ENCODE peak calls at places on chromosome 5, in nine cellular contexts. L is cardiac fibroblast; V is HEK293T; Q is CD8-positive, alpha-beta memory T cell; S is H4; C is RPMI8226; H is stimulated activated CD8-positive, alpha-beta memory T cell treated with anti-CD3 and anti-CD28 coated beads, Interleukin-2, amount 100 ng/mL, for 1 hour; D is NCI-H2171; U is pancreas. G is an unnamed sample.

GRCh38 chr5:160269017-160269416 is 39.7 kb downstream of the FABP6 start:
- DNase-seq in L (peak), V (no peak), Q (no peak), S (peak), C (peak), H (no peak), D (no peak), U (peak), G (no peak)

GRCh38 chr5:148378670-148379069 is 5.1 kb upstream of the FBXO38 start:
- DNase-seq in L (no peak), V (no peak), Q (no peak), S (no peak), C (no peak), H (no peak), D (no peak), U (no peak), G (no peak)

GRCh38 chr5:61766141-61766540 is 434.1 kb downstream of the ZSWIM6 start:
- DNase-seq in L (no peak), V (no peak), Q (no peak), S (no peak), C (no peak), H (no peak), D (no peak), U (no peak), G (no peak)

GRCh38 chr5:59099270-59099994 is 516.6 kb downstream of the RAB3C start:
- DNase-seq in L (peak), V (no peak), Q (peak), S (peak), C (no peak), H (peak), D (no peak), U (no peak), G (no peak)

GRCh38 chr5:173328896-173329369 is 719 bp upstream of the STC2 start:
- DNase-seq in L (peak), V (peak), Q (no peak), S (peak), C (peak), H (no peak), D (no peak), U (peak), G (no peak)

GRCh38 chr5:143309661-143310431 is 93.6 kb downstream of the NR3C1 start:
- DNase-seq in L (peak), V (no peak), Q (no peak), S (peak), C (no peak), H (no peak), D (no peak), U (no peak), G (no peak)

GRCh38 chr5:141529002-141529401 is 40.1 kb downstream of the PCDHGC5 start:
- DNase-seq in L (peak), V (no peak), Q (no peak), S (no peak), C (no peak), H (no peak), D (no peak), U (no peak), G (no peak)

GRCh38 chr5:36691993-36692392 is 85.6 kb downstream of the SLC1A3 start:
- DNase-seq in L (peak), V (no peak), Q (no peak), S (no peak), C (no peak), H (no peak), D (no peak), U (no peak), G (no peak)

GRCh38 chr5:109316631-109317030 is 93.1 kb downstream of the PJA2 start:
- DNase-seq in L (peak), V (no peak), Q (no peak), S (peak), C (no peak), H (no peak), D (no peak), U (no peak), G (no peak)

GRCh38 chr5:97846646-97847045 is 663.6 kb upstream of the RIOK2 start:
- DNase-seq in L (peak), V (no peak), Q (no peak), S (no peak), C (no peak), H (no peak), D (no peak), U (no peak), G (no peak)

GRCh38 chr5:59086024-59086423 is 503.1 kb downstream of the RAB3C start:
- DNase-seq in L (no peak), V (no peak), Q (no peak), S (no peak), C (no peak), H (no peak), D (no peak), U (no peak), G (no peak)

GRCh38 chr5:157535042-157535865 is 40.3 kb downstream of the ADAM19 start:
- DNase-seq in L (no peak), V (no peak), Q (no peak), S (no peak), C (no peak), H (no peak), D (no peak), U (no peak), G (no peak)

GRCh38 chr5:126849101-126849678 is 72.3 kb downstream of the LMNB1 start:
- DNase-seq in L (peak), V (no peak), Q (no peak), S (no peak), C (no peak), H (no peak), D (no peak), U (no peak), G (peak)

GRCh38 chr5:138850854-138851253 is 24.3 kb downstream of the LRRTM2 start:
- DNase-seq in L (peak), V (no peak), Q (no peak), S (no peak), C (no peak), H (no peak), D (no peak), U (no peak), G (no peak)

GRCh38 chr5:157961176-157961575 is 102.2 kb upstream of the CLINT1 start:
- DNase-seq in L (no peak), V (no peak), Q (no peak), S (no peak), C (peak), H (no peak), D (no peak), U (no peak), G (no peak)

GRCh38 chr5:172641359-172642045 is 439 bp downstream of the NEURL1B start:
- DNase-seq in L (no peak), V (peak), Q (no peak), S (no peak), C (no peak), H (no peak), D (no peak), U (no peak), G (peak)

GRCh38 chr5:139644646-139645494 is 3.3 kb upstream of the CXXC5 start:
- DNase-seq in L (no peak), V (no peak), Q (peak), S (no peak), C (no peak), H (no peak), D (no peak), U (no peak), G (peak)

GRCh38 chr5:1139806-1140187 is 27.9 kb upstream of the SLC12A7 start:
- DNase-seq in L (no peak), V (no peak), Q (no peak), S (no peak), C (no peak), H (no peak), D (no peak), U (no peak), G (no peak)